ENCODE peak calls at places on chromosomes 6 and 20, in ten cellular contexts. A is cardiac muscle cell, D is progenitor cell of endocrine pancreas, K is HFFc6, W is astrocyte of the spinal cord, E is stomach, F is Panc1, O is testis, P is Calu3, X is fibroblast of mammary gland. Q is an unnamed sample.

GRCh38 chr20:32368930-32369329 is 10.8 kb downstream of the ASXL1 start:
- DNase-seq in A (peak; percentile 41), D (no peak), K (no peak), W (peak; percentile 32), E (no peak), F (no peak), O (no peak), P (peak; percentile 18), X (no peak), Q (no peak)

GRCh38 chr6:134028438-134028837 is 24.0 kb downstream of the SLC2A12 start:
- DNase-seq in A (no peak), D (no peak), K (no peak), W (no peak), E (no peak), F (no peak), O (no peak), P (no peak), X (no peak), Q (no peak)

GRCh38 chr6:90080876-90081464 is 186.7 kb downstream of the GJA10 start:
- DNase-seq in A (no peak), D (no peak), K (no peak), W (no peak), E (no peak), F (no peak), O (no peak), P (no peak), X (no peak), Q (no peak)

GRCh38 chr6:137630666-137631065 is 136.5 kb upstream of the OLIG3 start:
- DNase-seq in A (no peak), D (no peak), K (no peak), W (no peak), E (no peak), F (no peak), O (no peak), P (no peak), X (no peak), Q (no peak)

GRCh38 chr6:125888989-125889656 is 67.4 kb upstream of the HINT3 start:
- DNase-seq in A (peak; percentile 62), D (no peak), K (peak; percentile 31), W (peak; percentile 13), E (no peak), F (no peak), O (peak; percentile 16), P (peak; percentile 23), X (peak; percentile 56), Q (no peak)

GRCh38 chr6:52921743-52922142 is 12.2 kb upstream of the GSTA3 start:
- DNase-seq in A (no peak), D (no peak), K (no peak), W (no peak), E (no peak), F (no peak), O (no peak), P (no peak), X (no peak), Q (no peak)

GRCh38 chr6:31416394-31417014 is 13.1 kb downstream of the MICA start:
- DNase-seq in A (no peak), D (no peak), K (no peak), W (no peak), E (no peak), F (no peak), O (no peak), P (no peak), X (no peak), Q (no peak)

GRCh38 chr6:16163066-16163465 is 34.2 kb downstream of the MYLIP start:
- DNase-seq in A (no peak), D (no peak), K (no peak), W (no peak), E (no peak), F (no peak), O (no peak), P (no peak), X (no peak), Q (no peak)

GRCh38 chr6:22072939-22073338 is 223.9 kb downstream of the PRL start:
- DNase-seq in A (peak; percentile 51), D (no peak), K (no peak), W (no peak), E (no peak), F (no peak), O (no peak), P (no peak), X (no peak), Q (no peak)

GRCh38 chr6:69729870-69730449 is 66.8 kb downstream of the LMBRD1 start:
- DNase-seq in A (peak; percentile 20), D (no peak), K (no peak), W (peak; percentile 13), E (no peak), F (peak; percentile 4), O (no peak), P (no peak), X (peak; percentile 13), Q (no peak)
- TF ChIP-seq CTCF in A (peak; percentile 28), D (peak; percentile 58), K (peak; percentile 75), W (peak; percentile 13), E (no peak), F (peak; percentile 38), O (no peak), P (no peak), X (peak; percentile 20), Q (no peak)

GRCh38 chr6:156828280-156828703 is 51.1 kb downstream of the ARID1B start:
- DNase-seq in A (peak; percentile 67), D (no peak), K (peak; percentile 91), W (peak; percentile 87), E (no peak), F (peak; percentile 50), O (no peak), P (no peak), X (peak; percentile 97), Q (no peak)

GRCh38 chr6:156825475-156825874 is 48.3 kb downstream of the ARID1B start:
- DNase-seq in A (no peak), D (no peak), K (no peak), W (no peak), E (no peak), F (no peak), O (no peak), P (no peak), X (no peak), Q (no peak)

GRCh38 chr6:156824142-156824541 is 47.0 kb downstream of the ARID1B start:
- DNase-seq in A (no peak), D (no peak), K (no peak), W (no peak), E (no peak), F (no peak), O (no peak), P (no peak), X (no peak), Q (no peak)

GRCh38 chr6:156827382-156827781 is 50.2 kb downstream of the ARID1B start:
- DNase-seq in A (peak; percentile 23), D (no peak), K (peak; percentile 6), W (peak; percentile 25), E (no peak), F (no peak), O (no peak), P (no peak), X (peak; percentile 92), Q (no peak)

DNA sequence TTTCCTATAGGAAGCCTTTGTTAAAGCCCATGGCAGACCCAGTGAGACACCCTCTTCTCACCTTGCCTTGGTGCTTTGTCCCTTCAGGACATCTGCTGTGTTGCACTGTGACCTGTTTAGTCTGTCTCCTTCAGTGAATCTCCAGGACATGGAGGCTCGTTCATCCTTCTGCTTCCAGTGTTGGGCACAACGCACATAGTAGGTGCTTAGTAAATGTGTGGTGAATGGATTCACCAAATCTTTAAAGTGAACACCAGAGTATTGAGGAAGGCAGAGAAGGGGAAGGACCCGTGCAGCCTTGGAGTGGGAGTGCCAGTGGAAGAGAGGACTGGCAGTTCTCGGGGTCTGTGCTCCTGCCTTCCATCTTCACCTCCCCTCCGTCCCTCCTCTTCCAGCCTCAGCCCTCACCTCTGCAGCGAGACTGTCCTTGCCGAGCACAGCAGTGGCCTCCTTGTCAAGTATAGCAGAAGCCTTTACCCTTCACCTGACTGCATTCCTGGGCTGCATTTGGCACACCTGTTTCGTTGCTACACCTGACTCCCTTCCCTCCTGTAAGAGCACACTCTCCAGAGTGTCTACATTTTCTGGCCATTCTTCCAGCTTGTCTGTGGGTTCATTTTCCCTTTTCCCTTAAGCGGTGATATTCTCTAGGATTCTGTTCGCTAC is 49.2 kb downstream of the ARID1B start:
- DNase-seq in A (no peak), D (no peak), K (no peak), W (no peak), E (no peak), F (no peak), O (no peak), P (no peak), X (no peak), Q (no peak)
- TF ChIP-seq CTCF in A (no peak), D (no peak), K (no peak), W (no peak), E (no peak), F (no peak), O (no peak), P (no peak), X (no peak), Q (no peak)

DNA sequence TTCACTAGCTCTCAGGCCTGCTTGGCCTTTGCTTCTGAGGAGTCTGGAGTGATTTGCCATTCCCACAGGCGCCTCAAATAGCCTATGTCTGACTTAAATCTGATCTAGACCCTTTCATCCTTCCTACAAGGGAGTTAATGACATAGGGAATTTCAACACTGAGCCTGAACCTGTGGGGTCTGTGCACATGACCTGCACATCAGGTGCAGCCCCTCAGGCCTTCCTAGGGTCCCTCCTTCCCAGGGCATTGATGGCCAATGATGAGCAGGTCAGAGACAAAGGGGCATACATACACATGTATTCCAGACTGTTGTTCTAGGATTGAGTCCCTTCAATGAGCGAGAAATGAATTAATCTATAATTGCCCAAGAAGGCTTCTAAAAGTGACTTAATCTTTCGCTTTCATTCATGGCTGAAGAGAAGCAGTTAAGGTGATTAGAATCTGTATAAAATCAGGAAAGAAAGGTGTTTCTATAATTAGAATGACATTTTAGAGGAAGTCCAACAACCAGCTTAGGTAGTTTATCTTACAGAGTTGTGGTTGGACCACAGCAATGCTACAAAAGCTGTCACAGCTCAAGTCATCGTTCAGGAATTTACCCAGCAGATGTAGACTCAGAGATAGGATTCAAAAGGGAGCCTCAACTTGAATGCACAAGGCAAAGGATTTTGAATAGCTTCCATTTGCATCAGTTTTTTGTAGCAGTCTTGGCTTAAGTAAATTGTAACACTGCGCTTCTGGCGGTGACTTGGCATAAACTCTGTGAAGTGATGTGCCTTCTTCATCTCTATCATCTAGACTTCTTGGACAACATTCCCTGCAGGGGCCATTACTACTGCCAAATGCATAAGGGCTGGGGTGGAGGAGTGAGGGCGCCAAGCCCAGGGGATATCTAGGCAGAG is 27.0 kb upstream of the TBC1D7 start:
- DNase-seq in A (peak; percentile 97), D (no peak), K (peak; percentile 96), W (peak; percentile 97), E (no peak), F (no peak), O (no peak), P (peak; percentile 42), X (peak; percentile 91), Q (no peak)
- TF ChIP-seq CTCF in A (no peak), D (no peak), K (no peak), W (no peak), E (no peak), F (no peak), O (no peak), P (no peak), X (no peak), Q (no peak)

GRCh38 chr6:2132911-2133310 is 112.5 kb downstream of the GMDS start:
- DNase-seq in A (no peak), D (no peak), K (no peak), W (no peak), E (no peak), F (no peak), O (no peak), P (no peak), X (no peak), Q (no peak)
- TF ChIP-seq CTCF in A (no peak), D (no peak), K (no peak), W (no peak), E (no peak), F (no peak), O (no peak), P (no peak), X (no peak), Q (no peak)